ENCODE peak calls at places on chromosomes 5 and 9, in eight cellular contexts. One of them, this sample, is unnamed.

GRCh38 chr9:109986423-109987055 is 206.5 kb downstream of the PALM2AKAP2 start:
- DNase-seq in psoas muscle: no peak
- DNase-seq in hepatic stellate cell: peak
- DNase-seq in posterior cingulate gyrus: no peak
- DNase-seq in HCT116: no peak
- DNase-seq in heart right ventricle: no peak
- DNase-seq in ascending aorta: no peak
- DNase-seq in activated CD4-positive, alpha-beta T cell treated with anti-CD3 and anti-CD28 coated beads for 24 hours: no peak
- DNase-seq in this sample: peak

GRCh38 chr5:135013947-135014570 is 20.0 kb downstream of the PITX1 start:
- DNase-seq in posterior cingulate gyrus: peak
- DNase-seq in ascending aorta: peak
- DNase-seq in activated CD4-positive, alpha-beta T cell treated with anti-CD3 and anti-CD28 coated beads for 24 hours: no peak
- DNase-seq in HCT116: no peak
- DNase-seq in heart right ventricle: no peak
- DNase-seq in hepatic stellate cell: no peak
- DNase-seq in psoas muscle: no peak
- DNase-seq in this sample: no peak

GRCh38 chr5:55232194-55232984 is 1.0 kb downstream of the CCNO start:
- DNase-seq in posterior cingulate gyrus: peak
- DNase-seq in activated CD4-positive, alpha-beta T cell treated with anti-CD3 and anti-CD28 coated beads for 24 hours: no peak
- DNase-seq in heart right ventricle: no peak
- DNase-seq in psoas muscle: no peak
- DNase-seq in hepatic stellate cell: no peak
- DNase-seq in ascending aorta: no peak
- DNase-seq in HCT116: peak
- DNase-seq in this sample: no peak

GRCh38 chr5:176774216-176775171 is 35.9 kb upstream of the UNC5A start:
- DNase-seq in HCT116: no peak
- DNase-seq in posterior cingulate gyrus: peak
- DNase-seq in activated CD4-positive, alpha-beta T cell treated with anti-CD3 and anti-CD28 coated beads for 24 hours: no peak
- DNase-seq in psoas muscle: no peak
- DNase-seq in ascending aorta: peak
- DNase-seq in heart right ventricle: no peak
- DNase-seq in hepatic stellate cell: no peak
- DNase-seq in this sample: no peak

GRCh38 chr5:64100203-64100602 is 65.4 kb upstream of the RNF180 start:
- DNase-seq in HCT116: no peak
- DNase-seq in activated CD4-positive, alpha-beta T cell treated with anti-CD3 and anti-CD28 coated beads for 24 hours: no peak
- DNase-seq in heart right ventricle: no peak
- DNase-seq in posterior cingulate gyrus: no peak
- DNase-seq in hepatic stellate cell: no peak
- DNase-seq in ascending aorta: no peak
- DNase-seq in psoas muscle: no peak
- DNase-seq in this sample: no peak

GRCh38 chr5:179212870-179213269 is 132.4 kb downstream of the ADAMTS2 start:
- DNase-seq in hepatic stellate cell: peak
- DNase-seq in posterior cingulate gyrus: peak
- DNase-seq in activated CD4-positive, alpha-beta T cell treated with anti-CD3 and anti-CD28 coated beads for 24 hours: no peak
- DNase-seq in heart right ventricle: no peak
- DNase-seq in psoas muscle: no peak
- DNase-seq in HCT116: no peak
- DNase-seq in ascending aorta: no peak
- DNase-seq in this sample: no peak

GRCh38 chr9:125293134-125293533 is 31.5 kb downstream of the GAPVD1 start:
- DNase-seq in heart right ventricle: no peak
- DNase-seq in activated CD4-positive, alpha-beta T cell treated with anti-CD3 and anti-CD28 coated beads for 24 hours: no peak
- DNase-seq in posterior cingulate gyrus: no peak
- DNase-seq in HCT116: no peak
- DNase-seq in hepatic stellate cell: no peak
- DNase-seq in ascending aorta: no peak
- DNase-seq in psoas muscle: no peak
- DNase-seq in this sample: no peak

GRCh38 chr9:85290019-85290418 is 451.7 kb downstream of the AGTPBP1 start:
- DNase-seq in posterior cingulate gyrus: no peak
- DNase-seq in heart right ventricle: no peak
- DNase-seq in psoas muscle: no peak
- DNase-seq in ascending aorta: no peak
- DNase-seq in hepatic stellate cell: no peak
- DNase-seq in activated CD4-positive, alpha-beta T cell treated with anti-CD3 and anti-CD28 coated beads for 24 hours: no peak
- DNase-seq in HCT116: no peak
- DNase-seq in this sample: no peak

GRCh38 chr9:96413312-96414221 is 4.6 kb downstream of the ZNF367 start:
- DNase-seq in activated CD4-positive, alpha-beta T cell treated with anti-CD3 and anti-CD28 coated beads for 24 hours: no peak
- DNase-seq in heart right ventricle: no peak
- DNase-seq in ascending aorta: no peak
- DNase-seq in hepatic stellate cell: no peak
- DNase-seq in psoas muscle: no peak
- DNase-seq in HCT116: no peak
- DNase-seq in posterior cingulate gyrus: no peak
- DNase-seq in this sample: no peak

GRCh38 chr9:136994885-136995224 is 1.5 kb downstream of the CLIC3 start:
- DNase-seq in activated CD4-positive, alpha-beta T cell treated with anti-CD3 and anti-CD28 coated beads for 24 hours: no peak
- DNase-seq in heart right ventricle: no peak
- DNase-seq in hepatic stellate cell: no peak
- DNase-seq in posterior cingulate gyrus: no peak
- DNase-seq in ascending aorta: no peak
- DNase-seq in HCT116: no peak
- DNase-seq in psoas muscle: no peak
- DNase-seq in this sample: no peak

GRCh38 chr5:72133212-72133990 is 26.1 kb downstream of the MAP1B start:
- DNase-seq in hepatic stellate cell: no peak
- DNase-seq in HCT116: no peak
- DNase-seq in ascending aorta: no peak
- DNase-seq in heart right ventricle: no peak
- DNase-seq in activated CD4-positive, alpha-beta T cell treated with anti-CD3 and anti-CD28 coated beads for 24 hours: no peak
- DNase-seq in posterior cingulate gyrus: no peak
- DNase-seq in psoas muscle: no peak
- DNase-seq in this sample: no peak

GRCh38 chr9:130036099-130036498 is 6.9 kb downstream of the FNBP1 start:
- DNase-seq in psoas muscle: no peak
- DNase-seq in hepatic stellate cell: peak
- DNase-seq in heart right ventricle: no peak
- DNase-seq in ascending aorta: no peak
- DNase-seq in HCT116: no peak
- DNase-seq in activated CD4-positive, alpha-beta T cell treated with anti-CD3 and anti-CD28 coated beads for 24 hours: no peak
- DNase-seq in posterior cingulate gyrus: no peak
- DNase-seq in this sample: no peak

GRCh38 chr5:163696270-163696887 is 191.0 kb downstream of the MAT2B start:
- DNase-seq in posterior cingulate gyrus: peak
- DNase-seq in heart right ventricle: no peak
- DNase-seq in ascending aorta: no peak
- DNase-seq in hepatic stellate cell: peak
- DNase-seq in HCT116: peak
- DNase-seq in psoas muscle: no peak
- DNase-seq in activated CD4-positive, alpha-beta T cell treated with anti-CD3 and anti-CD28 coated beads for 24 hours: no peak
- DNase-seq in this sample: peak

GRCh38 chr5:100643473-100643872 is 108.3 kb downstream of the FAM174A start:
- DNase-seq in ascending aorta: no peak
- DNase-seq in hepatic stellate cell: no peak
- DNase-seq in activated CD4-positive, alpha-beta T cell treated with anti-CD3 and anti-CD28 coated beads for 24 hours: no peak
- DNase-seq in heart right ventricle: no peak
- DNase-seq in posterior cingulate gyrus: no peak
- DNase-seq in HCT116: no peak
- DNase-seq in psoas muscle: no peak
- DNase-seq in this sample: no peak

GRCh38 chr9:4420351-4420750 is 69.9 kb upstream of the SLC1A1 start:
- DNase-seq in posterior cingulate gyrus: no peak
- DNase-seq in heart right ventricle: no peak
- DNase-seq in HCT116: no peak
- DNase-seq in hepatic stellate cell: no peak
- DNase-seq in activated CD4-positive, alpha-beta T cell treated with anti-CD3 and anti-CD28 coated beads for 24 hours: no peak
- DNase-seq in psoas muscle: no peak
- DNase-seq in ascending aorta: no peak
- DNase-seq in this sample: no peak

GRCh38 chr5:148343049-148343413 is 7.7 kb downstream of the SPINK9 start:
- DNase-seq in psoas muscle: no peak
- DNase-seq in hepatic stellate cell: no peak
- DNase-seq in HCT116: peak
- DNase-seq in posterior cingulate gyrus: no peak
- DNase-seq in activated CD4-positive, alpha-beta T cell treated with anti-CD3 and anti-CD28 coated beads for 24 hours: no peak
- DNase-seq in heart right ventricle: no peak
- DNase-seq in ascending aorta: no peak
- DNase-seq in this sample: no peak

GRCh38 chr5:73399761-73400160 is 48.8 kb downstream of the FOXD1 start:
- DNase-seq in HCT116: no peak
- DNase-seq in ascending aorta: no peak
- DNase-seq in heart right ventricle: no peak
- DNase-seq in hepatic stellate cell: no peak
- DNase-seq in activated CD4-positive, alpha-beta T cell treated with anti-CD3 and anti-CD28 coated beads for 24 hours: no peak
- DNase-seq in posterior cingulate gyrus: no peak
- DNase-seq in psoas muscle: no peak
- DNase-seq in this sample: no peak

GRCh38 chr5:124806026-124806856 is 59.8 kb upstream of the ZNF608 start:
- DNase-seq in HCT116: no peak
- DNase-seq in activated CD4-positive, alpha-beta T cell treated with anti-CD3 and anti-CD28 coated beads for 24 hours: no peak
- DNase-seq in heart right ventricle: peak
- DNase-seq in psoas muscle: peak
- DNase-seq in posterior cingulate gyrus: peak
- DNase-seq in ascending aorta: no peak
- DNase-seq in hepatic stellate cell: peak
- DNase-seq in this sample: peak